ENCODE peak calls at places on chromosomes 5 and 9, in four cellular contexts. U, M, Z and K are unnamed samples.

GRCh38 chr9:74496819-74497749 is at the start of gene RORB:
- DNase-seq in U (peak), M (peak), Z (no peak), K (peak)

GRCh38 chr5:660491-661030 is 32.6 kb downstream of the TPPP start:
- DNase-seq in U (no peak), M (no peak), Z (no peak), K (no peak)

GRCh38 chr9:107243757-107244156 is 39.3 kb upstream of the RAD23B start:
- DNase-seq in U (peak), M (peak), Z (no peak), K (peak)

GRCh38 chr5:154620406-154620805 is 134.8 kb upstream of the LARP1 start:
- DNase-seq in U (no peak), M (no peak), Z (no peak), K (no peak)

GRCh38 chr9:133844876-133845658 is 106.9 kb upstream of the SARDH start:
- DNase-seq in U (no peak), M (no peak), Z (no peak), K (peak)

GRCh38 chr5:80213467-80213866 is 42.4 kb downstream of the SERINC5 start:
- DNase-seq in U (no peak), M (no peak), Z (no peak), K (no peak)

GRCh38 chr9:133309608-133310007 is 26.4 kb downstream of the SURF6 start:
- DNase-seq in U (no peak), M (no peak), Z (no peak), K (no peak)

GRCh38 chr5:78537821-78538220 is 110.8 kb downstream of the LHFPL2 start:
- DNase-seq in U (peak), M (peak), Z (no peak), K (peak)

GRCh38 chr5:116488334-116488733 is 86.3 kb downstream of the SEMA6A start:
- DNase-seq in U (no peak), M (no peak), Z (no peak), K (peak)